ENCODE peak calls at places on chromosomes 5 and 9, in five cellular contexts. N, B, P, D and Y are unnamed samples.

GRCh38 chr9:115524467-115525059 is 406.6 kb upstream of the TNC start:
- DNase-seq in N (peak; percentile 82), B (peak; percentile 8), P (peak; percentile 77), D (peak; percentile 31), Y (peak; percentile 81)

GRCh38 chr5:132797651-132798050 is 15.5 kb upstream of the SOWAHA start:
- DNase-seq in N (no peak), B (no peak), P (no peak), D (no peak), Y (no peak)

GRCh38 chr9:94782367-94783120 is 56.0 kb downstream of the AOPEP start:
- DNase-seq in N (peak; percentile 26), B (no peak), P (no peak), D (no peak), Y (no peak)

GRCh38 chr9:2771101-2771500 is 53.8 kb downstream of the KCNV2 start:
- DNase-seq in N (peak; percentile 62), B (no peak), P (no peak), D (no peak), Y (no peak)

GRCh38 chr5:97641081-97641480 is 458.0 kb upstream of the RIOK2 start:
- DNase-seq in N (no peak), B (no peak), P (no peak), D (no peak), Y (no peak)

GRCh38 chr9:124349675-124350484 is 65.4 kb downstream of the PSMB7 start:
- DNase-seq in N (no peak), B (no peak), P (no peak), D (no peak), Y (no peak)

GRCh38 chr5:118611332-118611945 is 376.9 kb downstream of the DTWD2 start:
- DNase-seq in N (peak; percentile 20), B (no peak), P (peak; percentile 33), D (no peak), Y (peak; percentile 34)

GRCh38 chr9:20997503-20998076 is 33.9 kb downstream of the HACD4 start:
- DNase-seq in N (no peak), B (no peak), P (no peak), D (no peak), Y (no peak)

GRCh38 chr9:7659766-7660165 is 139.8 kb downstream of the DMAC1 start:
- DNase-seq in N (no peak), B (no peak), P (no peak), D (no peak), Y (no peak)

GRCh38 chr9:133127340-133127981 is 6.4 kb upstream of the RALGDS start:
- DNase-seq in N (no peak), B (no peak), P (peak; percentile 48), D (peak; percentile 66), Y (no peak)

GRCh38 chr5:96844476-96844990 is 31.8 kb upstream of the ERAP2 start:
- DNase-seq in N (no peak), B (no peak), P (no peak), D (no peak), Y (peak; percentile 54)

GRCh38 chr5:175542966-175543235 is 64.5 kb downstream of the SFXN1 start:
- DNase-seq in N (no peak), B (no peak), P (no peak), D (no peak), Y (no peak)

GRCh38 chr9:88732128-88732527 is 197.2 kb downstream of the NXNL2 start:
- DNase-seq in N (peak; percentile 38), B (no peak), P (peak; percentile 96), D (peak; percentile 29), Y (peak; percentile 98)

GRCh38 chr5:139677404-139678282 is 29.5 kb downstream of the CXXC5 start:
- DNase-seq in N (no peak), B (no peak), P (no peak), D (no peak), Y (no peak)

GRCh38 chr9:37611961-37612360 is 19.6 kb upstream of the TOMM5 start:
- DNase-seq in N (no peak), B (no peak), P (no peak), D (no peak), Y (no peak)

GRCh38 chr9:136028760-136029470 is 66.2 kb downstream of the NACC2 start:
- DNase-seq in N (no peak), B (no peak), P (no peak), D (no peak), Y (no peak)

GRCh38 chr5:34469971-34470370 is 186.2 kb upstream of the RAI14 start:
- DNase-seq in N (no peak), B (no peak), P (no peak), D (no peak), Y (no peak)

GRCh38 chr9:14238044-14238443 is 75.9 kb downstream of the NFIB start:
- DNase-seq in N (no peak), B (no peak), P (peak; percentile 61), D (no peak), Y (peak; percentile 36)

GRCh38 chr5:31815394-31815793 is 176.5 kb downstream of the PDZD2 start:
- DNase-seq in N (no peak), B (no peak), P (no peak), D (no peak), Y (no peak)

GRCh38 chr5:57435701-57436134 is 46.9 kb downstream of the ACTBL2 start:
- DNase-seq in N (peak; percentile 99), B (no peak), P (peak; percentile 98), D (no peak), Y (peak; percentile 98)

GRCh38 chr9:133700861-133701320 is 37.3 kb downstream of the SARDH start:
- DNase-seq in N (no peak), B (no peak), P (no peak), D (no peak), Y (peak; percentile 32)

GRCh38 chr5:124352312-124352711 is 394.1 kb downstream of the ZNF608 start:
- DNase-seq in N (no peak), B (no peak), P (no peak), D (no peak), Y (no peak)

GRCh38 chr9:117979914-117980313 is 275.7 kb downstream of the TLR4 start:
- DNase-seq in N (no peak), B (no peak), P (no peak), D (no peak), Y (no peak)

GRCh38 chr9:126953089-126953809 is 38.7 kb downstream of the RALGPS1 start:
- DNase-seq in N (peak; percentile 93), B (no peak), P (peak; percentile 48), D (no peak), Y (peak; percentile 56)

GRCh38 chr9:128163027-128163515 is 3.0 kb downstream of the BBLN start:
- DNase-seq in N (no peak), B (no peak), P (no peak), D (no peak), Y (no peak)

GRCh38 chr9:33415152-33416038 is 13.0 kb upstream of the AQP7 start:
- DNase-seq in N (peak; percentile 31), B (peak; percentile 28), P (peak; percentile 52), D (peak; percentile 71), Y (peak; percentile 54)

GRCh38 chr5:306011-306805 is 15.3 kb upstream of the AHRR start:
- DNase-seq in N (no peak), B (no peak), P (no peak), D (no peak), Y (no peak)

GRCh38 chr5:43281840-43282658 is 31.2 kb downstream of the HMGCS1 start:
- DNase-seq in N (peak; percentile 51), B (no peak), P (peak; percentile 49), D (no peak), Y (no peak)

GRCh38 chr5:160605266-160605665 is 183.6 kb downstream of the PTTG1 start:
- DNase-seq in N (no peak), B (no peak), P (no peak), D (no peak), Y (no peak)

GRCh38 chr9:88775037-88775471 is 216.2 kb upstream of the S1PR3 start:
- DNase-seq in N (peak; percentile 99), B (no peak), P (peak; percentile 98), D (no peak), Y (peak; percentile 97)

GRCh38 chr9:2013688-2014087 is 1.5 kb upstream of the SMARCA2 start:
- DNase-seq in N (peak; percentile 72), B (no peak), P (peak; percentile 80), D (no peak), Y (peak; percentile 45)

GRCh38 chr5:7398596-7399260 is 2.8 kb downstream of the ADCY2 start:
- DNase-seq in N (no peak), B (no peak), P (no peak), D (no peak), Y (no peak)

GRCh38 chr9:128619779-128620178 is 36.9 kb downstream of the DYNC2I2 start:
- DNase-seq in N (no peak), B (no peak), P (no peak), D (no peak), Y (no peak)

GRCh38 chr9:37528652-37529072 is 42.9 kb downstream of the POLR1E start:
- DNase-seq in N (no peak), B (no peak), P (no peak), D (no peak), Y (peak; percentile 69)

GRCh38 chr9:108836319-108836718 is 19.5 kb downstream of the ACTL7B start:
- DNase-seq in N (no peak), B (no peak), P (no peak), D (no peak), Y (no peak)

GRCh38 chr5:74629326-74629725 is 11.2 kb downstream of the ENC1 start:
- DNase-seq in N (no peak), B (no peak), P (no peak), D (no peak), Y (no peak)